ENCODE peak calls at places on chromosomes 3 and 15, in six cellular contexts. D is WTC11, C is H1, R is GM12878, T is HCT116, Z is K562. E is an unnamed sample.

GRCh38 chr3:196501316-196502064 is 2.1 kb downstream of the RNF168 start:
- DNase-seq in Z (no peak), R (no peak), D (no peak), C (no peak), T (no peak), E (no peak)

GRCh38 chr15:97995192-97995591 is 34.7 kb downstream of the ARRDC4 start:
- DNase-seq in R (no peak), Z (no peak), T (no peak), C (no peak), D (no peak), E (no peak)

GRCh38 chr3:100600181-100601042 is 9.0 kb upstream of the ADGRG7 start:
- DNase-seq in R (peak), T (no peak), Z (no peak), C (no peak), D (no peak), E (no peak)

GRCh38 chr15:59867436-59867835 is 136.7 kb upstream of the FOXB1 start:
- DNase-seq in T (no peak), C (no peak), D (no peak), Z (no peak), R (no peak), E (no peak)

GRCh38 chr3:33380653-33381052 is 59.6 kb downstream of the UBP1 start:
- DNase-seq in Z (no peak), T (no peak), R (no peak), D (no peak), C (no peak), E (no peak)

GRCh38 chr3:87148020-87148419 is 79.1 kb upstream of the CHMP2B start:
- DNase-seq in T (no peak), C (no peak), D (no peak), Z (no peak), R (no peak), E (peak)

GRCh38 chr3:73192036-73192738 is 130.7 kb downstream of the EBLN2 start:
- DNase-seq in Z (peak), D (peak), T (peak), R (no peak), C (peak), E (peak)

GRCh38 chr15:49760749-49761148 is 139.9 kb downstream of the DTWD1 start:
- DNase-seq in T (no peak), C (no peak), R (no peak), D (no peak), Z (no peak), E (no peak)

GRCh38 chr15:94230886-94231727 is at the start of gene MCTP2:
- DNase-seq in C (peak), D (peak), R (peak), T (peak), Z (no peak), E (peak)

GRCh38 chr3:70824785-70825184 is 512.3 kb upstream of the MDFIC2 start:
- DNase-seq in T (no peak), Z (no peak), D (no peak), R (no peak), C (no peak), E (no peak)

GRCh38 chr3:141305436-141305835 is 62.9 kb upstream of the ZBTB38 start:
- DNase-seq in R (no peak), T (no peak), D (no peak), Z (no peak), C (no peak), E (peak)

GRCh38 chr3:74000715-74001114 is 376.0 kb upstream of the PDZRN3 start:
- DNase-seq in D (no peak), T (no peak), Z (no peak), R (no peak), C (no peak), E (no peak)

GRCh38 chr15:77107068-77107467 is 36.2 kb upstream of the TSPAN3 start:
- DNase-seq in T (no peak), D (no peak), Z (no peak), C (no peak), R (no peak), E (no peak)

GRCh38 chr15:90774731-90775521 is 57.8 kb downstream of the BLM start:
- DNase-seq in D (no peak), C (no peak), R (no peak), Z (no peak), T (peak), E (no peak)

GRCh38 chr3:60636846-60637245 is 614.4 kb downstream of the FHIT start:
- DNase-seq in C (no peak), T (no peak), D (no peak), R (no peak), Z (no peak), E (no peak)

GRCh38 chr3:31546152-31546551 is 13.4 kb downstream of the STT3B start:
- DNase-seq in C (no peak), T (no peak), D (no peak), R (no peak), Z (no peak), E (no peak)

GRCh38 chr3:124526601-124527000 is 203.7 kb upstream of the UMPS start:
- DNase-seq in R (no peak), D (no peak), C (no peak), Z (no peak), T (no peak), E (peak)
- TF ChIP-seq ATF3 in R (no peak), D (no peak), C (no peak), Z (no peak), T (no peak), E (no peak)

GRCh38 chr15:78418239-78418638 is 19.8 kb upstream of the IREB2 start:
- DNase-seq in C (no peak), Z (no peak), D (no peak), T (no peak), R (no peak), E (no peak)

GRCh38 chr15:78418681-78419080 is 19.3 kb upstream of the IREB2 start:
- DNase-seq in T (no peak), R (no peak), C (no peak), Z (no peak), D (no peak), E (peak)

GRCh38 chr15:78414608-78415250 is 23.3 kb upstream of the IREB2 start:
- DNase-seq in R (no peak), Z (no peak), C (no peak), D (no peak), T (no peak), E (no peak)

GRCh38 chr15:78419331-78419730 is 18.7 kb upstream of the IREB2 start:
- DNase-seq in C (no peak), D (no peak), R (no peak), T (no peak), Z (no peak), E (no peak)

GRCh38 chr15:78415284-78415683 is 22.7 kb upstream of the IREB2 start:
- DNase-seq in R (no peak), T (peak), D (no peak), Z (no peak), C (no peak), E (no peak)
- TF ChIP-seq ATF3 in R (no peak), T (no peak), D (no peak), Z (no peak), C (no peak), E (no peak)

GRCh38 chr3:11567516-11568467 is 75.9 kb downstream of the VGLL4 start:
- DNase-seq in T (peak), C (no peak), R (no peak), Z (no peak), D (no peak), E (no peak)
- TF ChIP-seq ATF3 in T (no peak), C (no peak), R (no peak), Z (no peak), D (no peak), E (no peak)

DNA sequence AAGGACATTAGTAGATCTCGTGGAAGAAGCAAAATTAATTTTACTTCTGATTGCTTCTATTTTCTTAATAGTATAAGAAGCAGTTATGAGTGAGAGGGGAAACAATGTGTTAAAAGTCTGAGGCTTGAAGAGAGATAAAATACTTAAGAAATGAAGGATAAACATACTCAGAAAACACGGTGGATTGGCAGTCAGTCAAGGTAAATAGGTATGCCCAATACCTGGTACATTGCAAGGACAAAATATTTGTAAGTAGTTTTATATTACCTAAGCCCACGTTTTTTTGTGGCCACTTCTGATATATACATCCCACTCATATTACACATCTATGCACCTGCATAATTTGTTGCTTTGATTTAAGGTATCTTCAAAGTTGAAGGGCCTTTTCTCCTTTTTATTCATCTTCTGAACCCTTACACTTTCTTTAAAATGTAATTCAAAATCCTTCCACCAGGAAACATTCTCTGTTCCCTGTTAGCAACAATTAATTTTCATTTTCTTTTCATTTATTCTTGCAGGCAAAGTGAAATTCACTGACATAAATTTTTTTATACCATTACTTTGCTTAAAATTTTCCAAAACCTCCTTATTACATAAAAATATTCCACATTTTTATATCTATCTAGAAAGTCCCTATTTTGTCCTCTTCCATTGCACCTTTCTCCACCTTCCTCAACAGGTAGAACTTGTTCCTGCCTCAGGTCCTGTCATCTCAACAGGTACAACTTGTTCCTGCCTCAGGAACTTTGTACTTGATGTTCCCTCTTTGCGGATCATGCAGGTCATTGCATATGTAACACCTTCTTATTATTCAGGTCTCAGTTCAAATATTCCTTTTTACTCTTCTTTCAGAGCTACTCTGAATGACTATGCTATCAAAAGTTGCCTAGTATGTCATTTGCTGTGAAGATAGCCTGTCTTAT is 755.7 kb upstream of the ALCAM start:
- DNase-seq in D (no peak), C (no peak), R (no peak), T (no peak), Z (no peak), E (no peak)
- TF ChIP-seq ATF3 in D (no peak), C (no peak), R (no peak), T (no peak), Z (no peak), E (no peak)

DNA sequence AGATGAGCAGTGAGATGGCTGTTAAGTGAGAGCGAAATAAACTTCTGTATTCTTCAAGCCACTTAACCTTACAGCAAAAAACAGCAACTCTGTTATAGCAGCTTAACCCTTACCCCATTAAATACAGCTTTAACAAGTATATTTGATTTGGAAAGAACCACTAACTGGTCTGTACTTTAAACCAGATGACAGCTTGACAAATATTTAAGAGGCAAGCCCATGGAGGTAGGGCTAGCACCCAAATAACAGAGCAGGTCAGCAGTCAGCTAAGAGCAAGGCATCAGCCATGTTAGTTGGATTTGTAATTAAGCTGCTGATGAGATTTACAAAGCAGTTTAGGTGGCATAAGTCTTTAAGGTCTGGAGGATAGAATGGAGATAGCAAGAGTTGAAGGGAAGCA is 3.5 kb downstream of the LZTFL1 start:
- DNase-seq in D (no peak), T (no peak), C (no peak), R (no peak), Z (no peak), E (no peak)
- TF ChIP-seq ATF3 in D (no peak), T (no peak), C (no peak), R (no peak), Z (no peak), E (no peak)

GRCh38 chr3:135678386-135678785 is 287.1 kb upstream of the PPP2R3A start:
- DNase-seq in R (no peak), T (no peak), Z (no peak), C (no peak), D (no peak), E (no peak)
- TF ChIP-seq ATF3 in R (no peak), T (no peak), Z (no peak), C (no peak), D (no peak), E (no peak)

GRCh38 chr15:99343836-99344551 is 92.7 kb downstream of the LRRC28 start:
- DNase-seq in D (peak), R (no peak), T (no peak), C (peak), Z (no peak), E (no peak)
- TF ChIP-seq ATF3 in D (no peak), R (no peak), T (no peak), C (no peak), Z (no peak), E (no peak)

DNA sequence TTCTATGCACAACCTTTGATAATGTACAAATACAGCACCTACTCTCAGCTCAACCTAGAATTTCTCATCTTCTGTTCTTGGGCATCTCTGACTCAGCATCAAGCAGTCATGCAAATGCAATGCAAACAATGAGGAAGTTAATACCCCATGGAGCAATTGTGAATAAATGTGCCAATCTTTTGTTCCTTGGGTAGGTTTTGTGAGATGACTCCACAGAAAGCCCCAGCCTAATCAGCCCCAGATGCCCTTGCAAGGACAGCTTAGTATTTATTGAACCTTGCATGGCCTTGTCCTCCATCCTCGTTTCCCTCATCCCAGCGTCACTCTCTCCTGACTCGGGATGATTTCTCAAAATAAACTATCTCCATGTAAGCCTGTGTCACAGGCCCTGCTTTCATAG is 494.7 kb upstream of the NECTIN3 start:
- DNase-seq in T (peak), Z (no peak), C (peak), R (no peak), D (peak), E (no peak)
- TF ChIP-seq ATF3 in T (peak), Z (no peak), C (no peak), R (no peak), D (no peak), E (no peak)

DNA sequence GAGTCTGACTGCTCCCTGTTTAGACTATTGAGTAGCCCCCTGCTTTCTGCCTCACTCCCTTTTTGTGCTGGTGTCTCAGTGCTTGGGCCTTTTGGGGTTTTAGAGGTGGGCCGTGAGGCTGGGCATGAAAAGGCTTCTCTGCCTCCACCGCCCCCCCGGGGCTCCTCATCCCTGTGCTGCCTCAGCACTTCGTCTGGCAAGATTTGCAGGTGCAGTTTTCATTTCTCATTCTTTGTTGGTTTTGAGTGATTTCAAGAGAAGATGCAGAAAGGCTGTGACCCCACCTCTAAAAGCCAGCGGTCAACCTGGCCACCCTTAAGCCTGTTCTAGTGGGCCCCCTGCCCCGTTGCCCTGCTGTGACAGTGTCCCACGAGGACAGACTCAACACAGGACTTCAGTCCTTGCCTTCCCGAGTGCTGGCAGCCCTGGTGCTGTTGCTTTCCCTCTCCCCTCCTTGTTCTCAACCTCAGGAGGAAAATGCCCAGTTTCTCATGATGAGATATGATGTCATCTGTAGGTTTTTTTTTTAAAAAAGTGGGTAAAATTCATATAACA is 38.0 kb downstream of the APBA2 start:
- DNase-seq in Z (no peak), T (no peak), D (no peak), R (no peak), C (no peak), E (no peak)
- TF ChIP-seq ATF3 in Z (no peak), T (no peak), D (no peak), R (no peak), C (no peak), E (no peak)